ENCODE peak calls at places on chromosomes 2 and 18, in nine cellular contexts. X is IMR-90; U is GM13977; V is CD8-positive, alpha-beta T cell; F is cardiac fibroblast; A is lower leg skin; S is AG10803; T is heart left ventricle; D is fibroblast of villous mesenchyme. E is an unnamed sample.

GRCh38 chr2:7612969-7613368 is 695.8 kb downstream of the RNF144A start:
- DNase-seq in F (no peak), T (no peak), V (no peak), U (no peak), A (no peak), D (no peak), S (peak), X (peak), E (no peak)

GRCh38 chr2:70789304-70790078 is 952 bp downstream of the FIGLA start:
- DNase-seq in F (peak), S (peak), A (peak), X (peak), D (peak), V (peak), T (peak), U (peak), E (peak)

GRCh38 chr2:122096788-122097187 is 341.3 kb downstream of the TSN start:
- DNase-seq in T (no peak), U (no peak), S (no peak), F (no peak), D (no peak), V (no peak), A (no peak), X (no peak), E (no peak)

GRCh38 chr18:27615345-27615844 is 430.3 kb upstream of the CHST9 start:
- DNase-seq in X (no peak), T (no peak), D (no peak), V (no peak), S (no peak), U (no peak), F (no peak), A (no peak), E (no peak)

GRCh38 chr2:1071650-1072049 is 121.0 kb downstream of the SNTG2 start:
- DNase-seq in U (no peak), S (no peak), T (no peak), F (no peak), A (no peak), D (no peak), V (no peak), X (no peak), E (no peak)

GRCh38 chr2:26284132-26284531 is 39.4 kb downstream of the HADHB start:
- DNase-seq in S (peak), U (no peak), T (no peak), D (peak), V (no peak), A (no peak), X (peak), F (no peak), E (no peak)

GRCh38 chr2:219701847-219702634 is 74.6 kb downstream of the SLC4A3 start:
- DNase-seq in A (no peak), U (no peak), T (peak), F (peak), D (peak), X (peak), S (peak), V (no peak), E (peak)

GRCh38 chr2:128773641-128774319 is 455.1 kb upstream of the HS6ST1 start:
- DNase-seq in V (peak), F (no peak), D (no peak), X (no peak), A (no peak), S (no peak), U (no peak), T (no peak), E (no peak)

GRCh38 chr2:106156305-106157288 is 37.5 kb downstream of the UXS1 start:
- DNase-seq in T (no peak), A (no peak), F (no peak), X (peak), S (no peak), D (peak), V (no peak), U (no peak), E (no peak)

GRCh38 chr2:23545391-23545790 is 160.4 kb downstream of the KLHL29 start:
- DNase-seq in X (peak), S (peak), D (peak), F (peak), U (no peak), A (no peak), V (no peak), T (no peak), E (no peak)

GRCh38 chr2:237920673-237921072 is 46.1 kb upstream of the UBE2F start:
- DNase-seq in D (peak), A (no peak), F (no peak), V (no peak), T (no peak), U (no peak), S (peak), X (peak), E (no peak)

GRCh38 chr2:218235017-218235416 is 18.0 kb downstream of the ARPC2 start:
- DNase-seq in V (no peak), U (no peak), F (no peak), S (no peak), X (no peak), T (no peak), A (no peak), D (no peak), E (no peak)

GRCh38 chr2:127048618-127048935 is 58.4 kb downstream of the BIN1 start:
- DNase-seq in U (peak), D (no peak), T (no peak), F (no peak), S (no peak), V (peak), X (no peak), A (no peak), E (no peak)

GRCh38 chr18:11654736-11655604 is 34.1 kb upstream of the GNAL start:
- DNase-seq in X (peak), D (peak), V (no peak), S (peak), A (peak), U (peak), F (peak), T (no peak), E (peak)

GRCh38 chr18:55402731-55403405 is 185.1 kb downstream of the TCF4 start:
- DNase-seq in V (no peak), F (peak), T (no peak), X (no peak), D (peak), A (no peak), U (no peak), S (no peak), E (no peak)

GRCh38 chr2:222973237-222973636 is 78.8 kb upstream of the KCNE4 start:
- DNase-seq in A (no peak), X (peak), S (no peak), T (no peak), D (no peak), F (no peak), V (no peak), U (no peak), E (no peak)

GRCh38 chr18:11859903-11860407 is 8.7 kb downstream of the CHMP1B start:
- DNase-seq in F (peak), X (peak), V (no peak), U (no peak), S (peak), A (no peak), D (peak), T (no peak), E (no peak)

GRCh38 chr18:52288403-52289004 is 51.5 kb upstream of the DCC start:
- DNase-seq in U (peak), X (no peak), A (no peak), S (peak), F (peak), T (no peak), D (no peak), V (no peak), E (peak)

GRCh38 chr2:64848945-64849344 is 140.3 kb upstream of the SLC1A4 start:
- DNase-seq in F (no peak), X (no peak), A (no peak), T (no peak), S (no peak), U (no peak), D (no peak), V (no peak), E (no peak)

DNA sequence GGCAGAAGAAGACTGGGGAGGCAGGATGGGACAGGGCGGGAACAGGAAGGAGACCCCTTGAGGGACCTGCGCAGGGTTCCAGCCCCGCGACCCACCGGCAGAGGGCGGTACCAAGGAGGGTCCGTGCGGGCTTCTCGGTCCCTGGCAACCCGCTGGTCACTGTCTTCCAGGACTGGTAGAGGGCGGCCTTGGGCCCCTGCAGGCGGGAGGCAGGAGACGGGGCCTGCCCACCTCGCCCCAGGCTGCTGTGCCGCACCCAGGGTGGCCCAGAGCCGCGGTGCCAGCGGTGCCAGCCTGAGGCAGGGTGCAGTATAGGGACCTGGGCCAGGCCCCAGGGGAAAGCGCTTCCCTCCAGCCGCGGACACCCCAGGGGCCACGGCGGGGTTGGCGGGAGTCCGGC is 34.5 kb downstream of the NEURL3 start:
- DNase-seq in V (peak), U (peak), S (peak), A (no peak), D (peak), T (peak), X (peak), F (peak), E (peak)
- TF ChIP-seq CTCF in V (peak), U (peak), S (peak), A (no peak), D (peak), T (peak), X (peak), F (peak), E (peak)

GRCh38 chr2:111701266-111701665 is 182.7 kb downstream of the ANAPC1 start:
- DNase-seq in A (no peak), X (no peak), F (no peak), T (no peak), D (no peak), U (no peak), S (no peak), V (no peak), E (no peak)

GRCh38 chr2:111702809-111703196 is 181.2 kb downstream of the ANAPC1 start:
- DNase-seq in D (no peak), S (no peak), V (no peak), X (no peak), A (no peak), U (no peak), T (no peak), F (no peak), E (no peak)

GRCh38 chr2:111701798-111702118 is 182.2 kb downstream of the ANAPC1 start:
- DNase-seq in D (no peak), U (no peak), X (no peak), T (no peak), A (no peak), F (no peak), S (no peak), V (no peak), E (no peak)

GRCh38 chr2:111703759-111704158 is 180.2 kb downstream of the ANAPC1 start:
- DNase-seq in X (no peak), V (no peak), U (no peak), T (no peak), S (no peak), F (no peak), A (no peak), D (no peak), E (no peak)

DNA sequence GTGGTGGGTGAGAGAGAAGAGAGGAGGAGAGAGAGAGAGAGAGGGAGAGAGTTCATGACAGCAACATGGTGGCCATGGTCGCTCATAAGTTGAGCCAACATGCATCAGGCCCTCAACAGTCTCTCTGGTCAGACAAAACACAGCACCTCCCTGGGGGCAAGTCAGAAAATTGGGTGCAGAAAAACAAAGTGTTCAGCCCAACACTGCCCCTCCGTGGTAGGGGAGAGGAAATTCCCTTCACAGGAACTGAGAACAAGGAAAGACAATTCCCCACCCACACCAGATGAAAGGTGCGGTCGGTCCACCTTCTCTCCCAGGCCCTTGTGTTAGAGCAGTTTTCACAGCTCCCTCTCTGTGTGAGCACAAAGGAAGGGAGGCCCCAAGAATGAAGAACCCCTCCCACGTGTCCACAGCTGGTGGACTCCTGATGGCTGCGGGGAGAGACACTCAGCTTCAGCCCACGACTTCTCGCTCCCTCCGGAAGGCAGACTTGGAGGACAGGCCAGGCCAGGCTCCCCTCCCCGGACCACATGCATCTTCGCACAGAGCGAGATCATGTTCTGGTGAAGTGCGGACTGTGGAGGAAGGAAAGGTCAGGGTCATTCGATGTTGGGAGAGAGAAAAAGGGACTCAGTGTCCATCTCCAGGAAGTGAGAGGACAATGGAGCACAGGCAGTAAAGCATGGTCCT is 181.7 kb downstream of the ANAPC1 start:
- DNase-seq in S (peak), D (peak), V (peak), F (peak), T (peak), A (no peak), U (peak), X (peak), E (peak)
- TF ChIP-seq CTCF in S (peak), D (peak), V (no peak), F (peak), T (peak), A (no peak), U (peak), X (peak), E (peak)

GRCh38 chr2:239603411-239604356 is 202.9 kb upstream of the HDAC4 start:
- DNase-seq in T (no peak), V (peak), S (no peak), F (no peak), U (no peak), D (no peak), A (no peak), X (no peak), E (no peak)

GRCh38 chr2:239601201-239601851 is 200.5 kb upstream of the HDAC4 start:
- DNase-seq in D (no peak), A (no peak), V (peak), X (no peak), F (no peak), U (no peak), S (no peak), T (no peak), E (no peak)

GRCh38 chr2:239600650-239601049 is 199.8 kb upstream of the HDAC4 start:
- DNase-seq in A (no peak), D (no peak), T (no peak), F (no peak), V (no peak), U (no peak), S (no peak), X (no peak), E (no peak)

GRCh38 chr2:239601880-239602279 is 201.1 kb upstream of the HDAC4 start:
- DNase-seq in X (no peak), A (no peak), V (peak), T (no peak), F (no peak), U (no peak), S (no peak), D (no peak), E (no peak)

DNA sequence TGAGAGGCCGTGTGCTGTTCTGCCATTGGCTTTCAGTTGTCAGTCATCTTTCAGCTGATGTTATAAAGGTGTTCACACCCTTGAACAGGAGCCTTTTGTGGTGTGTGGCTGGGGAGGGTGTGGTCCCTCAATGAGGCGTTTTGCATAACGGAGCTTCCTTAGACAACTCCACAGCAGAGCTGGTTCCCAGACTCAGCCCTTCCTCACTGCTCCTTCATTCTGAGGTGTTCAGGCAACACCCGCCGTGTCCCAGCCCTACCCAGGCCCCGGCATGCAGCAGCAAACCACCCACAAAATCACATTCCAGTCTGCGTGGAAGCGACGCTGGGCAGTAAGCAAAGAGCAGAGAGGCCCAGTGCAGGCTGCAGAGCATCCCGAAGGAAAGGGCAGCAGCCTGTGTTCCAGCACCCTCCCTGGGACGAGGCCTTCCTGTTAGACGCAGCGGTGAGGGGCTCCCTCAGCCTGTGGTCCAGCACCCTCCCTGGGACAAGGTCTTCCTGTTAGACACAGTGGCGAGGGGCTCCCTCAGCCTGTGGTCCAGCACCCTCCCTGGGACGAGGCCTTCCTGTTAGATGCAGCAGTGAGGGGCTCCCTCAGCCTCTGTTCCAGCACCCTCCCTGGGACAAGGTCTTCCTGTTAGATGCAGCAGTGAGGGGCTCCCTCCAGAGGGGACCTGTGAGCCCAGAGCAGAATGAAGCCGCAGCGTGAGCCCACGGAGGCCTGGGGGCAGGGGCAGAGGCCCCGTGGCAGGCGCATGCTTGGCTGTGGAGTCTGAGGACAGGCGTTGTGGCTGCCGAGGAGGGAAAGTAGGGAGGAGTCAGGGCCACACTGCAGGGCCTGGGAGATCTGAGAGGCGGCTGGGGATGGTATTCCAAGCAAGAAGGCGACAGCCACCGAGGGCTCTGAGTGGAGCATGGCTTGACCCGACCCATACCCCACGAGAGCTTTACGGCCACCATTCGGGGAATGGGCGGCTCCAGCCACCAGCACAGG is 201.8 kb upstream of the HDAC4 start:
- DNase-seq in S (no peak), F (no peak), A (no peak), V (peak), U (no peak), X (no peak), T (no peak), D (no peak), E (no peak)
- TF ChIP-seq CTCF in S (no peak), F (no peak), A (no peak), V (no peak), U (no peak), X (no peak), T (no peak), D (no peak), E (no peak)

DNA sequence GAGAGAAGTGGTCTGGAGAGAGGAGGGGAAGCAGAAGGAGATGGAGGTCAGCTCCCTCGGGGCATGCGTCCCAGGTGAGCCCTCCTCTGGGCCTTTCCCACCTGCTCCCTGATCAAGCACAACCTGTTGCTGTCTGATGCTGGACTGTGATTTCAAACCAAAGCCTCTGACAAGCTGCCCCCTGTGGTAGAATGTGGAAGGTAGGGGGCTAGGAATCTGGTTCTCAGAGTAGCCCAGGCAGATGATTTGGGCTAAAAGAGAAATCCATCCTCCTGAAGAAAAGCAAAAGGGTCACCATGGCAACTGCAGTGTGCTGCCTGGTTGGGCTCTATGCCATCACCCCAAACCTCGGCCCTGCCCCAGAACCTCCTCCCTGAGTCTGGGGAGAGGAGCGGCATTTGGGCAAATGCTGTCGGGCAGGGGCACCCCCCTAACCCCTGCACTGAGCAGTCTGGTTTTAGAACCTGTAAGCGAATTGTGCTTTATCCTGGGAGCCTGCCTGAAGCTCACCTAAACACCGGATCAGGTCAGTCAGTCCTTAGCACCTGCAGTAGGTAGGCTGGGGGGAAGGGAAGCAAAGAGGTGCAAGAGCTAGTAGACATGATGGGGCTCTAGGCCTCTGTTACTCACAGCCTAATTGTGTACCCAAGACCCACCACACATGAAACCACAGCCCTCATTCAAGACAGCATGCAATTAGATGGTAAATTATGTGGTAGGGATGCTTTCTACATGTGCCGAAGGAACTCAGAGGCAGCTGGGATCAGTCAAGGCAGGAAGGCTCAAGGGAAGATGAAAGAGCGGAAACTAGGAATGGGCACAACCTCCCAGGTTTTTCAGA is 83.6 kb downstream of the DNMT3A start:
- DNase-seq in A (no peak), T (no peak), V (no peak), D (no peak), X (no peak), F (no peak), U (no peak), S (no peak), E (no peak)
- TF ChIP-seq CTCF in A (no peak), T (no peak), V (no peak), D (no peak), X (no peak), F (no peak), U (no peak), S (no peak), E (no peak)

E was measured in nephron progenitor cell.